ENCODE peak calls at places on chromosomes 12 and 14, in eight cellular contexts. V is stimulated activated CD8-positive, alpha-beta memory T cell treated with anti-CD3 and anti-CD28 coated beads, Interleukin-7, amount 100 ng/mL, for 1 hour; H is astrocyte of the spinal cord; G is left ventricle myocardium superior; U is WTC11; A is stimulated activated CD4-positive, alpha-beta T cell treated with anti-CD3 and anti-CD28 coated beads, Interleukin-1b, Interleukin-23, amount 100 ng/mL, for 1 hour; X is left colon; T is hepatic stellate cell. D is an unnamed sample.

GRCh38 chr12:68609955-68610434 is 704 bp upstream of the RAP1B start:
- DNase-seq in A (no peak), U (no peak), X (no peak), T (no peak), V (no peak), G (no peak), H (no peak), D (peak; percentile 21)

GRCh38 chr14:33959692-33960151 is 8.8 kb upstream of the EGLN3 start:
- DNase-seq in V (no peak), H (no peak), U (peak; percentile 28), A (no peak), X (no peak), G (no peak), T (no peak), D (no peak)

GRCh38 chr14:31252865-31253264 is 45.3 kb upstream of the HECTD1 start:
- DNase-seq in U (no peak), G (no peak), V (no peak), A (no peak), T (no peak), H (no peak), X (no peak), D (no peak)

GRCh38 chr12:11568762-11569478 is 80.6 kb upstream of the ETV6 start:
- DNase-seq in T (no peak), G (no peak), U (no peak), X (no peak), H (peak; percentile 41), A (no peak), V (no peak), D (no peak)

GRCh38 chr14:67569011-67569650 is 30.9 kb downstream of the PIGH start:
- DNase-seq in V (no peak), A (no peak), H (no peak), T (no peak), G (no peak), X (no peak), U (peak; percentile 31), D (no peak)

GRCh38 chr12:10967409-10967808 is 19.3 kb downstream of the TAS2R50 start:
- DNase-seq in H (peak; percentile 66), X (no peak), V (no peak), T (peak; percentile 6), A (no peak), G (no peak), U (no peak), D (peak; percentile 64)

GRCh38 chr14:21874167-21874566 is 200.5 kb upstream of the OR4E1 start:
- DNase-seq in H (no peak), A (no peak), U (no peak), V (no peak), G (no peak), T (no peak), X (no peak), D (no peak)

GRCh38 chr14:24761141-24761540 is 127.2 kb upstream of the GZMB start:
- DNase-seq in A (no peak), G (no peak), V (no peak), H (no peak), T (no peak), X (no peak), U (no peak), D (no peak)

GRCh38 chr14:32576088-32576795 is 247.1 kb downstream of the AKAP6 start:
- DNase-seq in G (no peak), X (no peak), A (no peak), U (no peak), H (peak; percentile 69), V (peak; percentile 1), T (peak; percentile 32), D (peak; percentile 75)

GRCh38 chr14:69154779-69155178 is 1.9 kb upstream of the DCAF5 start:
- DNase-seq in A (no peak), X (no peak), T (no peak), V (no peak), H (no peak), G (no peak), U (no peak), D (no peak)

GRCh38 chr12:105561981-105562726 is 231.7 kb downstream of the C12orf75 start:
- DNase-seq in A (no peak), V (no peak), T (no peak), X (peak; percentile 52), U (no peak), G (peak; percentile 53), H (peak; percentile 94), D (peak; percentile 47)

GRCh38 chr12:116559330-116560080 is at the start of gene MAP1LC3B2:
- DNase-seq in G (peak; percentile 39), U (no peak), A (peak; percentile 36), T (peak; percentile 48), X (peak; percentile 90), V (peak; percentile 52), H (peak; percentile 84), D (peak; percentile 83)

GRCh38 chr12:96425973-96426372 is 25.7 kb upstream of the CDK17 start:
- DNase-seq in T (no peak), H (peak; percentile 54), X (no peak), V (no peak), G (no peak), U (no peak), A (no peak), D (no peak)

GRCh38 chr14:64684091-64684490 is 20.1 kb upstream of the PLEKHG3 start:
- DNase-seq in H (no peak), T (no peak), U (no peak), X (no peak), V (no peak), A (no peak), G (peak; percentile 73), D (no peak)

GRCh38 chr12:99649551-99649950 is 2.0 kb downstream of the GARIN6 start:
- DNase-seq in T (no peak), H (no peak), X (no peak), U (no peak), G (no peak), V (no peak), A (no peak), D (no peak)

GRCh38 chr14:68703093-68703492 is 89.8 kb downstream of the ZFP36L1 start:
- DNase-seq in V (no peak), H (peak; percentile 47), T (peak; percentile 70), U (no peak), X (peak; percentile 30), G (no peak), A (no peak), D (peak; percentile 77)

GRCh38 chr12:93571360-93571853 is 1.1 kb upstream of the SOCS2 start:
- DNase-seq in H (peak; percentile 45), T (peak; percentile 57), V (peak; percentile 47), U (peak; percentile 88), A (no peak), G (peak; percentile 84), X (peak; percentile 84), D (peak; percentile 71)

GRCh38 chr14:82647088-82647697 is 1113.5 kb upstream of the SEL1L start:
- DNase-seq in T (no peak), V (no peak), U (no peak), G (no peak), X (no peak), H (no peak), A (no peak), D (no peak)